ENCODE peak calls at places on chromosomes 2 and 18, in ten cellular contexts. R is pancreas, H is endothelial cell of umbilical vein, F is colonic mucosa, I is PC-3, D is uterus, J is GM23248, V is mesenchymal stem cell, X is psoas muscle, G is stomach. N is an unnamed sample.

GRCh38 chr18:29164020-29164706 is 987.2 kb upstream of the CDH2 start:
- DNase-seq in R (no peak), H (peak; percentile 91), F (no peak), I (peak; percentile 96), D (no peak), J (peak; percentile 97), V (peak; percentile 97), X (no peak), G (no peak), N (no peak)

GRCh38 chr18:9878783-9879242 is 7.0 kb upstream of the TXNDC2 start:
- DNase-seq in R (no peak), H (no peak), F (no peak), I (no peak), D (no peak), J (no peak), V (no peak), X (no peak), G (no peak), N (no peak)

GRCh38 chr2:221848286-221848685 is 276.2 kb upstream of the EPHA4 start:
- DNase-seq in R (no peak), H (no peak), F (no peak), I (peak; percentile 64), D (no peak), J (no peak), V (no peak), X (no peak), G (no peak), N (no peak)

GRCh38 chr18:31819106-31819924 is 58.6 kb upstream of the SLC25A52 start:
- DNase-seq in R (no peak), H (peak; percentile 52), F (peak; percentile 19), I (peak; percentile 48), D (no peak), J (peak; percentile 69), V (peak; percentile 58), X (no peak), G (no peak), N (no peak)

GRCh38 chr2:43223412-43224040 is 2.9 kb downstream of the ZFP36L2 start:
- DNase-seq in R (no peak), H (peak; percentile 45), F (no peak), I (peak; percentile 27), D (no peak), J (peak; percentile 69), V (peak; percentile 58), X (no peak), G (no peak), N (no peak)

GRCh38 chr2:191376981-191377629 is 131.9 kb downstream of the MYO1B start:
- DNase-seq in R (peak; percentile 65), H (peak; percentile 91), F (peak; percentile 84), I (peak; percentile 87), D (peak; percentile 73), J (peak; percentile 96), V (peak; percentile 94), X (peak; percentile 70), G (peak; percentile 52), N (no peak)

GRCh38 chr2:20443276-20443920 is 3.5 kb upstream of the RHOB start:
- DNase-seq in R (peak; percentile 53), H (peak; percentile 86), F (peak; percentile 52), I (peak; percentile 71), D (peak; percentile 67), J (peak; percentile 62), V (peak; percentile 60), X (peak; percentile 54), G (peak; percentile 61), N (no peak)

GRCh38 chr2:129689600-129689999 is 289.9 kb upstream of the RAB6C start:
- DNase-seq in R (no peak), H (no peak), F (no peak), I (no peak), D (no peak), J (no peak), V (no peak), X (no peak), G (no peak), N (no peak)

GRCh38 chr2:153873062-153874048 is 1.6 kb downstream of the GALNT13 start:
- DNase-seq in R (no peak), H (no peak), F (no peak), I (no peak), D (no peak), J (no peak), V (no peak), X (no peak), G (no peak), N (no peak)

GRCh38 chr2:50591642-50592041 is 440.3 kb downstream of the NRXN1 start:
- DNase-seq in R (peak; percentile 9), H (no peak), F (no peak), I (no peak), D (peak; percentile 19), J (no peak), V (no peak), X (peak; percentile 59), G (no peak), N (no peak)

GRCh38 chr2:28621172-28622100 is 125.6 kb downstream of the PLB1 start:
- DNase-seq in R (peak; percentile 74), H (peak; percentile 99), F (peak; percentile 84), I (peak; percentile 92), D (peak; percentile 73), J (peak; percentile 97), V (peak; percentile 100), X (peak; percentile 68), G (peak; percentile 81), N (peak; percentile 86)

GRCh38 chr2:42072349-42073118 is 24.7 kb downstream of the PKDCC start:
- DNase-seq in R (no peak), H (no peak), F (peak; percentile 90), I (no peak), D (no peak), J (no peak), V (no peak), X (peak; percentile 95), G (peak; percentile 44), N (no peak)

GRCh38 chr2:142687509-142687908 is 190.0 kb upstream of the KYNU start:
- DNase-seq in R (no peak), H (no peak), F (no peak), I (no peak), D (no peak), J (no peak), V (no peak), X (no peak), G (no peak), N (no peak)

GRCh38 chr2:238952261-238952924 is 104.5 kb downstream of the TWIST2 start:
- DNase-seq in R (no peak), H (no peak), F (no peak), I (no peak), D (no peak), J (peak; percentile 65), V (no peak), X (no peak), G (no peak), N (no peak)

DNA sequence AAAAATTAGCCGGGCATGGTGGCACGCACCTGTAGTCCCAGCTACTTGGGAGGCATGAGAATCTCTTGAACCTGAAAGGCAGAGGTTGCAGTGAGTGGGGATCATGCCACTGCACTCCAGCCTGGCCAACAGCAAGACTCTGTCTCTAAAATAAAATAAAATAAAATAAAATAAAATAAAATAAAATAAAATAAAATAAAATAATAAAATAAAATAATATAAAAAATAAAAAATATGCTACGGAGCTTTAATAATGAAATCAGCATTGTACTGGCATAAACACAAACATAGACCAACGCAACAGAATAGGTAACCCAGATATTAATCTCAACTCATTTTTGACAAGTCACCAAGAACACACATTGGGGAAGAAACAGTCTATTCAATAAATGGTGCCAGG is 973.4 kb upstream of the SOX11 start:
- DNase-seq in R (no peak), H (no peak), F (no peak), I (no peak), D (no peak), J (no peak), V (no peak), X (no peak), G (no peak), N (no peak)
- H3K9me3 ChIP-seq in R (no peaks in the 10 kb centered on the region), H (no peaks in the 10 kb centered on the region), F (no peaks in the 10 kb centered on the region), I (peaks cover 3% of the 10 kb centered on the region), D (no peaks in the 10 kb centered on the region), J (no peaks in the 10 kb centered on the region), V (peaks cover 56% of the 10 kb centered on the region), X (peaks cover 12% of the 10 kb centered on the region), G (peaks cover 43% of the 10 kb centered on the region), N (no peaks in the 10 kb centered on the region)

GRCh38 chr2:3195865-3196504 is 181.6 kb downstream of the EIPR1 start:
- DNase-seq in R (no peak), H (no peak), F (no peak), I (no peak), D (no peak), J (no peak), V (no peak), X (no peak), G (no peak), N (no peak)
- H3K4me1 ChIP-seq in R (no peaks in the 10 kb centered on the region), H (no peaks in the 10 kb centered on the region), F (no peaks in the 10 kb centered on the region), I (no peaks in the 10 kb centered on the region), D (no peaks in the 10 kb centered on the region), J (no peaks in the 10 kb centered on the region), V (peaks cover 17% of the 10 kb centered on the region), X (peaks cover 4% of the 10 kb centered on the region), G (no peaks in the 10 kb centered on the region), N (no peaks in the 10 kb centered on the region)

GRCh38 chr18:54551590-54551989 is 39.5 kb upstream of the DYNAP start:
- DNase-seq in R (no peak), H (no peak), F (no peak), I (no peak), D (no peak), J (no peak), V (no peak), X (no peak), G (no peak), N (no peak)
- H3K9me3 ChIP-seq in R (no peaks in the 10 kb centered on the region), H (no peaks in the 10 kb centered on the region), F (no peaks in the 10 kb centered on the region), I (peaks cover 24% of the 10 kb centered on the region), D (no peaks in the 10 kb centered on the region), J (peaks cover 5% of the 10 kb centered on the region), V (peaks cover 18% of the 10 kb centered on the region), X (no peaks in the 10 kb centered on the region), G (no peaks in the 10 kb centered on the region), N (no peaks in the 10 kb centered on the region)

GRCh38 chr2:85712849-85713612 is 18.9 kb downstream of the GNLY start:
- DNase-seq in R (peak; percentile 78), H (peak; percentile 30), F (no peak), I (peak; percentile 31), D (no peak), J (peak; percentile 87), V (peak; percentile 33), X (peak; percentile 85), G (peak; percentile 86), N (no peak)

GRCh38 chr2:85712261-85712660 is 18.1 kb downstream of the GNLY start:
- DNase-seq in R (no peak), H (no peak), F (no peak), I (no peak), D (no peak), J (no peak), V (no peak), X (no peak), G (no peak), N (no peak)

GRCh38 chr2:85716346-85716880 is 22.3 kb downstream of the GNLY start:
- DNase-seq in R (no peak), H (no peak), F (no peak), I (no peak), D (no peak), J (no peak), V (no peak), X (peak; percentile 26), G (no peak), N (no peak)

GRCh38 chr2:85713836-85714235 is 19.7 kb downstream of the GNLY start:
- DNase-seq in R (no peak), H (no peak), F (no peak), I (no peak), D (no peak), J (no peak), V (no peak), X (peak; percentile 31), G (no peak), N (no peak)

DNA sequence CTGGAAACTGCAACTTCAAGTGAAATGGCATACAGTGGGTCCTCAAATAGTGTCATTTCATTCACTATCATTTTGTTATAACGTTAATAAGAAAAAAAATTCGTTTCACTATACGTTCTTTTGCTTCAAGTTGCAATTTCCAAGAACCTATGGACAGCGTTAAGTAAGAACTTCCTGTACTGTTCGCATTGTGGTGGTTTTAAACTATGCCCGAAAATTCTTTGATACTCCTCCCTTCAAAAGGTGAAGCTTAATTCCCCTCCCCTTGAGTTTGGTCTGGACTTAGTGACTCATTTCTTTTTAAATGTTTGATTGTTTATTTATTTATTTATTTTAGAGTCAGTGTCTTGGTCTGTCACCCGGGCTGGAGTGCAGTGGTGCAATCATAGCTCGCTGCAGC is 20.7 kb downstream of the GNLY start:
- DNase-seq in R (no peak), H (no peak), F (no peak), I (no peak), D (no peak), J (no peak), V (no peak), X (no peak), G (no peak), N (no peak)
- H3K4me1 ChIP-seq in R (no peaks in the 10 kb centered on the region), H (peaks cover 9% of the 10 kb centered on the region), F (no peaks in the 10 kb centered on the region), I (peaks cover 10% of the 10 kb centered on the region), D (peaks cover 5% of the 10 kb centered on the region), J (peaks cover 16% of the 10 kb centered on the region), V (no peaks in the 10 kb centered on the region), X (peaks cover 34% of the 10 kb centered on the region), G (peaks cover 19% of the 10 kb centered on the region), N (no peaks in the 10 kb centered on the region)